ENCODE peak calls at places on chromosomes 1 and 21, in seven cellular contexts. E is pancreas, L is suprapubic skin, I is heart right ventricle, W is upper lobe of right lung, D is mammary epithelial cell, N is fibroblast of lung. A is an unnamed sample.

GRCh38 chr1:12228979-12229378 is 851 bp upstream of the VPS13D start:
- DNase-seq in E (no peak), L (no peak), I (no peak), W (no peak), D (no peak), N (no peak), A (no peak)

GRCh38 chr1:4678318-4678717 is 23.9 kb downstream of the AJAP1 start:
- DNase-seq in E (no peak), L (no peak), I (no peak), W (no peak), D (no peak), N (no peak), A (no peak)

GRCh38 chr21:45309069-45309521 is 21.4 kb upstream of the POFUT2 start:
- DNase-seq in E (no peak), L (no peak), I (peak; percentile 77), W (peak; percentile 82), D (no peak), N (peak; percentile 45), A (peak; percentile 78)

GRCh38 chr1:113388017-113388620 is 2.2 kb upstream of the MAGI3 start:
- DNase-seq in E (no peak), L (no peak), I (no peak), W (no peak), D (no peak), N (peak; percentile 10), A (no peak)

GRCh38 chr1:201730611-201731010 is 98.3 kb upstream of the IPO9 start:
- DNase-seq in E (no peak), L (no peak), I (no peak), W (no peak), D (no peak), N (no peak), A (no peak)

GRCh38 chr1:33402234-33402633 is 28.7 kb downstream of the PHC2 start:
- DNase-seq in E (no peak), L (no peak), I (no peak), W (no peak), D (no peak), N (no peak), A (no peak)

GRCh38 chr1:9273177-9273576 is 19.5 kb upstream of the SPSB1 start:
- DNase-seq in E (no peak), L (no peak), I (no peak), W (no peak), D (no peak), N (no peak), A (no peak)

GRCh38 chr21:17492415-17493168 is 20.3 kb upstream of the CXADR start:
- DNase-seq in E (no peak), L (no peak), I (no peak), W (no peak), D (peak; percentile 85), N (peak; percentile 84), A (no peak)

GRCh38 chr1:247906504-247907047 is 11.2 kb downstream of the OR2W3 start:
- DNase-seq in E (no peak), L (no peak), I (no peak), W (no peak), D (peak; percentile 80), N (peak; percentile 45), A (no peak)

GRCh38 chr1:2050793-2051682 is 827 bp downstream of the PRKCZ start:
- DNase-seq in E (no peak), L (no peak), I (no peak), W (no peak), D (peak; percentile 14), N (no peak), A (no peak)

GRCh38 chr1:201721131-201722049 is 107.6 kb upstream of the IPO9 start:
- DNase-seq in E (no peak), L (peak; percentile 60), I (no peak), W (no peak), D (no peak), N (peak; percentile 81), A (no peak)

GRCh38 chr1:29474274-29474824 is 238.0 kb downstream of the PTPRU start:
- DNase-seq in E (no peak), L (peak; percentile 21), I (no peak), W (no peak), D (no peak), N (no peak), A (no peak)

GRCh38 chr1:17857109-17857499 is 102.0 kb downstream of the ACTL8 start:
- DNase-seq in E (no peak), L (no peak), I (no peak), W (no peak), D (no peak), N (no peak), A (no peak)

GRCh38 chr1:67773462-67773861 is 59.8 kb downstream of the GNG12 start:
- DNase-seq in E (no peak), L (no peak), I (no peak), W (no peak), D (peak; percentile 28), N (no peak), A (no peak)

GRCh38 chr1:69846267-69846666 is 278.5 kb downstream of the LRRC7 start:
- DNase-seq in E (no peak), L (no peak), I (no peak), W (no peak), D (no peak), N (no peak), A (no peak)

GRCh38 chr21:34521561-34521960 is 9.6 kb upstream of the KCNE1 start:
- DNase-seq in E (no peak), L (no peak), I (no peak), W (no peak), D (no peak), N (no peak), A (no peak)

GRCh38 chr21:34519694-34520093 is 7.7 kb upstream of the KCNE1 start:
- DNase-seq in E (no peak), L (no peak), I (no peak), W (no peak), D (no peak), N (no peak), A (no peak)

GRCh38 chr21:34522284-34522683 is 10.3 kb upstream of the KCNE1 start:
- DNase-seq in E (no peak), L (no peak), I (no peak), W (no peak), D (no peak), N (no peak), A (no peak)

GRCh38 chr21:34519013-34519412 is 7.0 kb upstream of the KCNE1 start:
- DNase-seq in E (no peak), L (no peak), I (no peak), W (no peak), D (no peak), N (no peak), A (no peak)

GRCh38 chr21:34520769-34521508 is 8.9 kb upstream of the KCNE1 start:
- DNase-seq in E (no peak), L (no peak), I (no peak), W (no peak), D (no peak), N (no peak), A (no peak)
- H3K27ac ChIP-seq in E (no peak overlapping the region), L (no peak overlapping the region), I (no peak overlapping the region), W (no peak overlapping the region), D (no peak overlapping the region), N (no peak overlapping the region), A (no peak overlapping the region)

DNA sequence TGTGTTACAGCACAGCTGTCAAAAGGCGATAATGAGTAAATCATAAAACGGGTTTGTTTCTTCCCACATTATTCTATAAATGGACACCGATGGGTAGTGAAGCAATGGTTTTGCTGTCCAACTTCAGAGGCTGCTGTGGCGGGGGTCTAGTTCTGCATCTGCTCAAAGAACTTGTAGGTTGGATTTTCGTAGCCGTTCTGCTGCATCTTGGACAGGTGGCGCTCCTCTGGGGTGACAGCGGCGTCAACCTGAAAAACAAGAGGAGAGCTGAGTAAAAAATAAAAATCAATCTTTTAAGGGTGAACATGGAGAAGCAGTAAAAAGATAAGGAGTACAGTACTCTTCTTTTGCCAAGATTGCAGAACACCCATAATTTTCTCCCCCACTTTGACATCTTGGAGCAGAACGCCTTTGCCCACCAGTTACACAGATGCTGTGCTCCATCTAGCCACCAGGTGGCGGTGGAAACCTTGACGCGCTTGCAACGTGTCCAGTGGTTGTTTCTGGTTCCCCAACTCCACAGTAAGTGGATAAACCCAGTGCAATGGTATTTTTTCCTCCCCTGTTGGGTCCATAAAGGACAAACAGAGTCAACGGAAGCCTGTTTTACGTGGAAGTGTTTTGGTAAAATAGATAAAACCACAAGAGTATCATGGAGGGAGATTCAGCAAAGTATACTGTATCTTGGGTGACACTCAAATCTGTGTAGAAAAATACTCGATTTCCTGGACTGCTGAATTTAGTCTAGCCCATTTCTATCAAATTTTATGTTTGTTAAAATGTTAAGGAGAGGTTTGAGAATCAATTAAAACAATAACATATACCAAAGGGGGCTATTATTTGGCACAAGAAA is 147.0 kb downstream of the GABPA start:
- DNase-seq in E (peak; percentile 38), L (no peak), I (peak; percentile 65), W (peak; percentile 77), D (peak; percentile 26), N (peak; percentile 41), A (peak; percentile 82)
- TF ChIP-seq CTCF in E (peak; percentile 80), L (peak; percentile 80), I (peak; percentile 92), W (peak; percentile 97), D (peak; percentile 82), N (peak; percentile 96), A (peak; percentile 97)

GRCh38 chr1:87140831-87141540 is 187.7 kb upstream of the LMO4 start:
- DNase-seq in E (no peak), L (no peak), I (no peak), W (no peak), D (peak; percentile 76), N (peak; percentile 61), A (no peak)
- H3K27ac ChIP-seq in E (no peak overlapping the region), L (no peak overlapping the region), I (no peak overlapping the region), W (no peak overlapping the region), D (peak overlapping the region; percentile 71), N (no peak overlapping the region), A (no peak overlapping the region)

GRCh38 chr21:42522771-42523170 is 9.1 kb downstream of the SLC37A1 start:
- DNase-seq in E (no peak), L (peak; percentile 54), I (no peak), W (no peak), D (no peak), N (no peak), A (no peak)

GRCh38 chr21:42521805-42522204 is 8.2 kb downstream of the SLC37A1 start:
- DNase-seq in E (no peak), L (peak; percentile 54), I (no peak), W (no peak), D (no peak), N (no peak), A (no peak)

GRCh38 chr21:42521384-42521783 is 7.7 kb downstream of the SLC37A1 start:
- DNase-seq in E (no peak), L (peak; percentile 11), I (no peak), W (no peak), D (no peak), N (no peak), A (no peak)

GRCh38 chr21:42522271-42522670 is 8.6 kb downstream of the SLC37A1 start:
- DNase-seq in E (no peak), L (peak; percentile 64), I (no peak), W (no peak), D (no peak), N (no peak), A (no peak)

DNA sequence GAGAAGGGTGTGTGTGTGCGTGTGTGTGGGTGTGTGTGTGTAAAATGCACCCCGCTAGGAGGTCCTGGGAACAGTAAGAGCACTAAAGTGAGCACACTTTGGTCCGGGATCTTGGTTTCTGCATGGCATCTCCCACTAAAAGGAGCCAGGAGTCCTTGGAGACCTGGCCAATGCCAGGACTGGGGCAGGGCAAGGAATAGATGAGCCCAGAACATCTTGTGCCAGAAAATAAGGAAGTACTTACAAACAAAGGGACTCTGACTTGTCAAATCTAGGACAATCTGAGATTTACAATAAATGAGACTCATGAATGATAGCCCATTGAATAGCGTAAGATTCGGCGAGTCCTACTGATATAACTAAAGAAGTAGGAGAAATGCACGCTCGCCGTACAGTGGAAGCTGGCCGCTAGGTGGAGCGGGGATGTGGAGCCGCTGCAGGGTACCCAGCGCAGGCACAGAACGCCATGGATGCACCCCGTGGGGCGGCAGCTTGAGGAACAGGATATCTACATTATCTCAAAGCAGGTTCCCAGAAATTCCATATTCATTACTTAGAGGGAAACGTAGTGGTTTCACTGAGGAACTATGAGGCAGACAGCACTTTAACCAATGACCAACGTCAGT is 7.1 kb downstream of the SLC37A1 start:
- DNase-seq in E (no peak), L (peak; percentile 49), I (no peak), W (no peak), D (no peak), N (no peak), A (no peak)
- TF ChIP-seq CTCF in E (no peak), L (no peak), I (no peak), W (no peak), D (no peak), N (peak; percentile 50), A (no peak)